ENCODE peak calls at places on chromosomes 13 and 19, in six cellular contexts. O, S, T, V, K and H are unnamed samples.

GRCh38 chr13:85825454-85825853 is 26.2 kb upstream of the SLITRK6 start:
- DNase-seq in O (no peak), S (no peak), T (no peak), V (no peak), K (no peak), H (no peak)

GRCh38 chr13:106836186-106836802 is 268.4 kb upstream of the ARGLU1 start:
- DNase-seq in O (no peak), S (no peak), T (no peak), V (no peak), K (no peak), H (no peak)

GRCh38 chr19:51595190-51595589 is 24.1 kb downstream of the ZNF175 start:
- DNase-seq in O (no peak), S (no peak), T (no peak), V (no peak), K (no peak), H (no peak)

GRCh38 chr19:29017788-29018187 is 195.2 kb downstream of the UQCRFS1 start:
- DNase-seq in O (no peak), S (no peak), T (no peak), V (no peak), K (no peak), H (no peak)

GRCh38 chr19:14149509-14149994 is 13.2 kb upstream of the ASF1B start:
- DNase-seq in O (no peak), S (no peak), T (no peak), V (no peak), K (no peak), H (peak)

GRCh38 chr13:102642475-102642874 is 45.7 kb downstream of the TPP2 start:
- DNase-seq in O (no peak), S (no peak), T (no peak), V (no peak), K (no peak), H (no peak)

GRCh38 chr19:42468273-42468796 is 25.6 kb upstream of the CXCL17 start:
- DNase-seq in O (peak), S (no peak), T (no peak), V (no peak), K (no peak), H (no peak)

GRCh38 chr13:40352807-40353562 is 313.5 kb downstream of the FOXO1 start:
- DNase-seq in O (no peak), S (no peak), T (no peak), V (no peak), K (no peak), H (no peak)

GRCh38 chr19:21164541-21164940 is 22.7 kb downstream of the ZNF431 start:
- DNase-seq in O (no peak), S (no peak), T (no peak), V (no peak), K (no peak), H (no peak)

GRCh38 chr13:19782049-19782726 is 557 bp downstream of the PSPC1 start:
- DNase-seq in O (peak), S (peak), T (no peak), V (peak), K (no peak), H (peak)

GRCh38 chr19:15656467-15656866 is 15.8 kb downstream of the CYP4F3 start:
- DNase-seq in O (no peak), S (no peak), T (no peak), V (no peak), K (no peak), H (no peak)

GRCh38 chr13:95745752-95746151 is 68.8 kb downstream of the DNAJC3 start:
- DNase-seq in O (no peak), S (no peak), T (no peak), V (no peak), K (no peak), H (no peak)

GRCh38 chr19:4738734-4739133 is 15.1 kb upstream of the DPP9 start:
- DNase-seq in O (no peak), S (no peak), T (no peak), V (no peak), K (no peak), H (no peak)
- TF ChIP-seq JUN in O (no peak), S (no peak), T (no peak), V (no peak), K (no peak), H (no peak)

DNA sequence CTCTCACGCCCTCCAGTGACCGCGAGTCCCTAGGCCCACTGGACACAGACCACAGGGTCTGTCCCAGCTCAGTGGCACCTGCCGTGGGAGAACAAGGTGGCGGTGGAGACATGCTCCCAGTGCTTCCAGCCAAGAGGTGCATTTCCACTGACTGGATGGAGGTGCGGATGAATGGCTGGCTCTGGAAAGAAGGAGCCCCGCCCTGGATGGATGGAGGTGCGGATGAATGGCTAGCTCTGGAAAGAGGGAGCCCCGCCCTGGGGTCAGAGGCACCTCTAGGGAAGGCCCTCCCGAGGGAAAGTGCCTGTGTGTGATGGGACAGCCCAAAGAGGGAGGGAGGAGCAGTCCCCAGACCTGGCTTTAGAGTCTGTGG is 32.0 kb downstream of the NAXD start:
- DNase-seq in O (no peak), S (no peak), T (no peak), V (no peak), K (no peak), H (no peak)
- TF ChIP-seq JUN in O (no peak), S (no peak), T (no peak), V (no peak), K (no peak), H (no peak)

GRCh38 chr19:53160350-53160749 is 1.5 kb upstream of the ZNF347 start:
- DNase-seq in O (no peak), S (no peak), T (no peak), V (no peak), K (no peak), H (no peak)

GRCh38 chr19:53156888-53157287 is 2.0 kb downstream of the ZNF347 start:
- DNase-seq in O (no peak), S (no peak), T (no peak), V (no peak), K (no peak), H (no peak)

GRCh38 chr19:53161123-53161522 is 2.3 kb upstream of the ZNF347 start:
- DNase-seq in O (no peak), S (no peak), T (no peak), V (peak), K (no peak), H (no peak)

GRCh38 chr19:53158119-53158656 is 665 bp downstream of the ZNF347 start:
- DNase-seq in O (no peak), S (peak), T (no peak), V (peak), K (no peak), H (peak)

GRCh38 chr19:53157601-53158000 is 1.3 kb downstream of the ZNF347 start:
- DNase-seq in O (no peak), S (peak), T (no peak), V (no peak), K (no peak), H (no peak)
- TF ChIP-seq JUN in O (no peak), S (no peak), T (no peak), V (no peak), K (no peak), H (no peak)

DNA sequence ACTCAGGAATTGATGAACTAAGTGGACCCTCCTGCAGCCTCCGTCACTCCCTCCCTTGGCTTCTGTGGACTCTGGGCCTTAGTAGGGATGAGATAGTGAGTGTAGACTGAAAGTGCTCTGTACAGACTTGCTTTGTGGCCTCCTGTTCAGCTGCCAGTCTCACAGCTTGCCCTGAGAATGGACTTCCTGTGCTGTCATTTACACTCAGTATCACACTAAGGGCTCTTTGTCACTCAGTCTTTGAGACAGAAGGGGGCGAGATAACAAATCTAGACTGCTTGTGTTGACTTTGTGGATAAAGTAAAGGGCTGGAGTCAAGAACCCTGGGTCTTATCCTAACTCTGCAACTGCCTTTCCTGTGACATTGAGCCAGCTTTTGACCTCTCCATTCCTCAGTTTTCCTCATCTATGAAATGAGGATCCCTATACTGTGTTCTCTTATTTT is 21.0 kb upstream of the SPRY2 start:
- DNase-seq in O (peak), S (no peak), T (no peak), V (peak), K (peak), H (peak)
- TF ChIP-seq JUN in O (no peak), S (no peak), T (no peak), V (no peak), K (no peak), H (no peak)

DNA sequence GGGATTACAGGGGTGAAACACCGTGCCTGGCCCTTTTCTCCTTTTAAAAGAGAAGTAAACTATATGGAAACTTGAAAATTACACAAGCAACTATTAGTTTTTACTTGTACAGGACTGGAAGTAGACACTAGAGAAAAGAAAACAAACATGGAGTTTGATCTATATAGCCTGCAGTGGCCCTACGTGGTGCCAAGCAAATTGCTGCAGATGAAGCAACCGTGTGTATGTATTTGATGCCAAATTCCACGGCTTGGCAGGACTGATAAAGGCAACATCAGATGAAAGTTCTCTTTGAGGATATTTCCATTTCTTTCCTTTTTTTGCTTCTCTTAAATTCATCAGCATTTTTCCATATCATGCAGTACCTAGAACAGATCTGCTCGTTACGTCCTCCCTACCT is 49.8 kb downstream of the ATP8A2 start:
- DNase-seq in O (no peak), S (no peak), T (no peak), V (no peak), K (peak), H (no peak)
- TF ChIP-seq JUN in O (no peak), S (no peak), T (no peak), V (no peak), K (no peak), H (no peak)

DNA sequence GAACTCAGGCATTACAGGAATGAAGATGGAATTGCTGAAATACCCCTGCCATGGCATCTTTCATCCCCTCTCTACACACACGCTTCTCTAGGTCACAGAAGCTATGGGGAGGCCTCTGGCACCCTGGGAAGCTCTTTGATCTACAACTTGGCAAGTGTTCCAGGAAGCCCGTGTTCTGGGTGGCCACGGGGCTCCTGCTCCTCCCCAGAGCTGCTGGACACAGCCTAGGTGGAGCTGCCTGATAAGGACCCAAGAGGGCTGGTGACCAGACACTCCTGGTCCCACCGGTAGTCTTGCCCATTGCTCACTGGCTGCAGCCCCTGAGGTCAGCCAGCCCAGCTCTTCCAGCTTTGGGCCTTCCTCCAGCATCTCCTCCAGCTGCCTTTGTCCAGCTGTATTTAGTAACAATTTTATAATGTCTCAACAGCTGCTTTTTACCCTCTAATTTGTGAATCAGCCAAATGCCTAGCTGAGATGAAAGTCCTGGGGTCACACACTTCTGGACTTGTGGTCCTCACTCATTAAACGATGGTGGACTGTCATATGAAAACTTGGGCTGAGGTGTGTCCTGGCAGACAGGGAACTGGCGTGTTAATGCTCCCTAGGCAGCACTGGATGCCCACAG is 72.8 kb upstream of the SPATA13 start:
- DNase-seq in O (no peak), S (no peak), T (no peak), V (no peak), K (peak), H (no peak)
- TF ChIP-seq JUN in O (no peak), S (no peak), T (no peak), V (no peak), K (no peak), H (no peak)

GRCh38 chr19:40224342-40225148 is 1.9 kb downstream of the CCNP start:
- DNase-seq in O (no peak), S (no peak), T (no peak), V (no peak), K (no peak), H (no peak)

GRCh38 chr19:40228371-40228770 is 1.9 kb upstream of the CCNP start:
- DNase-seq in O (no peak), S (no peak), T (no peak), V (no peak), K (no peak), H (no peak)

GRCh38 chr19:40223135-40223822 is 3.2 kb downstream of the CCNP start:
- DNase-seq in O (no peak), S (peak), T (peak), V (no peak), K (no peak), H (no peak)

GRCh38 chr19:40228863-40229262 is 2.4 kb upstream of the CCNP start:
- DNase-seq in O (no peak), S (no peak), T (no peak), V (no peak), K (no peak), H (no peak)

DNA sequence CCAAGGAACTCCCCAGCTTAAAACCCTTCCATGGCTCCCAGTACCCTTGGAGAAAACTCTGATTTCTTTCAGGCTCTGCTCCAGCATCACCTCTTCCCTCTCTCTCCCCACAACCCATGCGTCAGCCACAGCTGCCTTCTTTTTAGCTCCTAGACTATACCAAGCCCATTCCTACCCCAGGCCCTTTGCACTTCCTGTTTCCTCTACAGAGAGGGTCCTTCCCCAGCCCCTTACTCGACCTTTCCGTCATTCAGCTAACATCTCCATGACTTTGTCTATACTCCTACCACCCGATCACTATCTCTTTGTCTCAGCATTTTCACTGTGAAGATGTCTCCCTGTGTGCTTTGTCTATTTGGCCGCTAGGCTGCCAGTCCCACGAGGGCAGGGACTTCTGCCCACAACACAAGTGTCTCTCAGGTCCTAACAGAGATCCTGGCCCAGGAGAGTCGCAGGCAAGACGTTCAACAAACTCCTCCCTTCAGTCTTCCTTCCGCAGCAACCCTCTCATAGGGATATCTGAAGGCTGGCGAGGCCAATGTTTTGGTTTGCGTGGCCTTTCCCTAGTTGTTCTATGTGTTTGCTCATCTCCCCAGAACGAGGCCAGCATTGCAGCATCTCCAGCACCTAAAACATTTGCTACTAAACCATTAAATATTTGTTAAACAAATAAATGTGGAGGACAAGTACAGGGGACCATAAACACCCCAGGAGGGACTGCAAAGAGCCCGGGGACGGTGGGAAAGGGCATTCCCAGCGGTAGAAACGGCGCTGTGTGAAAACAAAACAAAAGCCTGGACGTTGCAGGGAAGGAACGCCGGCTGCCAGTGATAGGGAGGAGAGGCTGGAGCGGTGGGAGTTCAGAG is 816 bp downstream of the CCNP start:
- DNase-seq in O (no peak), S (no peak), T (no peak), V (no peak), K (peak), H (no peak)
- TF ChIP-seq JUN in O (no peak), S (no peak), T (no peak), V (no peak), K (peak), H (no peak)